ENCODE peak calls at places on chromosomes 13 and 19, in nine cellular contexts. One of them, this sample, is unnamed.

GRCh38 chr13:94112227-94112626 is 367.3 kb downstream of the DCT start:
- DNase-seq in breast epithelium: no peak
- DNase-seq in PC-9: no peak
- DNase-seq in Caco-2: no peak
- DNase-seq in AG10803: peak
- DNase-seq in ascending aorta: no peak
- DNase-seq in astrocyte of the cerebellum: peak
- DNase-seq in NB4: no peak
- DNase-seq in AG09309: peak
- DNase-seq in this sample: no peak

GRCh38 chr13:20709369-20709768 is 5.9 kb downstream of the IL17D start:
- DNase-seq in ascending aorta: no peak
- DNase-seq in AG10803: no peak
- DNase-seq in AG09309: no peak
- DNase-seq in PC-9: no peak
- DNase-seq in breast epithelium: no peak
- DNase-seq in NB4: no peak
- DNase-seq in Caco-2: no peak
- DNase-seq in astrocyte of the cerebellum: no peak
- DNase-seq in this sample: no peak

GRCh38 chr13:49248433-49249002 is 793 bp downstream of the CDADC1 start:
- DNase-seq in Caco-2: peak
- DNase-seq in AG09309: no peak
- DNase-seq in PC-9: peak
- DNase-seq in AG10803: peak
- DNase-seq in breast epithelium: no peak
- DNase-seq in NB4: no peak
- DNase-seq in ascending aorta: no peak
- DNase-seq in astrocyte of the cerebellum: peak
- DNase-seq in this sample: no peak

GRCh38 chr19:16070366-16070990 is 5.8 kb upstream of the TPM4 start:
- DNase-seq in breast epithelium: peak
- DNase-seq in AG09309: no peak
- DNase-seq in Caco-2: no peak
- DNase-seq in NB4: peak
- DNase-seq in AG10803: no peak
- DNase-seq in astrocyte of the cerebellum: no peak
- DNase-seq in PC-9: peak
- DNase-seq in ascending aorta: peak
- DNase-seq in this sample: peak

GRCh38 chr13:31846984-31847752 is 107.8 kb downstream of the RXFP2 start:
- DNase-seq in Caco-2: no peak
- DNase-seq in breast epithelium: no peak
- DNase-seq in ascending aorta: no peak
- DNase-seq in AG09309: no peak
- DNase-seq in PC-9: no peak
- DNase-seq in AG10803: no peak
- DNase-seq in NB4: no peak
- DNase-seq in astrocyte of the cerebellum: no peak
- DNase-seq in this sample: no peak

GRCh38 chr19:40523322-40524047 is 53.2 kb upstream of the SHKBP1 start:
- DNase-seq in Caco-2: peak
- DNase-seq in AG10803: peak
- DNase-seq in PC-9: peak
- DNase-seq in breast epithelium: no peak
- DNase-seq in NB4: peak
- DNase-seq in astrocyte of the cerebellum: no peak
- DNase-seq in AG09309: peak
- DNase-seq in ascending aorta: no peak
- DNase-seq in this sample: peak

GRCh38 chr13:105773887-105774538 is 761.4 kb downstream of the EFNB2 start:
- DNase-seq in AG09309: no peak
- DNase-seq in ascending aorta: no peak
- DNase-seq in breast epithelium: no peak
- DNase-seq in astrocyte of the cerebellum: peak
- DNase-seq in NB4: no peak
- DNase-seq in AG10803: no peak
- DNase-seq in Caco-2: peak
- DNase-seq in PC-9: peak
- DNase-seq in this sample: no peak

GRCh38 chr19:53432088-53432661 is 391 bp downstream of the ZNF761 start:
- DNase-seq in PC-9: no peak
- DNase-seq in ascending aorta: no peak
- DNase-seq in astrocyte of the cerebellum: no peak
- DNase-seq in Caco-2: peak
- DNase-seq in AG10803: peak
- DNase-seq in AG09309: no peak
- DNase-seq in NB4: peak
- DNase-seq in breast epithelium: no peak
- DNase-seq in this sample: no peak

GRCh38 chr13:40087021-40088002 is 431.9 kb downstream of the COG6 start:
- DNase-seq in NB4: no peak
- DNase-seq in breast epithelium: no peak
- DNase-seq in PC-9: no peak
- DNase-seq in Caco-2: peak
- DNase-seq in AG10803: no peak
- DNase-seq in ascending aorta: no peak
- DNase-seq in AG09309: no peak
- DNase-seq in astrocyte of the cerebellum: no peak
- DNase-seq in this sample: no peak

GRCh38 chr13:113441661-113442060 is 11.6 kb downstream of the ADPRHL1 start:
- DNase-seq in breast epithelium: peak
- DNase-seq in AG09309: no peak
- DNase-seq in Caco-2: no peak
- DNase-seq in astrocyte of the cerebellum: no peak
- DNase-seq in PC-9: no peak
- DNase-seq in ascending aorta: no peak
- DNase-seq in AG10803: no peak
- DNase-seq in NB4: no peak
- DNase-seq in this sample: no peak

GRCh38 chr13:99356216-99357089 is 49.3 kb upstream of the GPR183 start:
- DNase-seq in astrocyte of the cerebellum: peak
- DNase-seq in ascending aorta: no peak
- DNase-seq in Caco-2: no peak
- DNase-seq in PC-9: no peak
- DNase-seq in breast epithelium: no peak
- DNase-seq in AG10803: peak
- DNase-seq in AG09309: peak
- DNase-seq in NB4: no peak
- DNase-seq in this sample: no peak

GRCh38 chr13:50215389-50215788 is 200.1 kb downstream of the KCNRG start:
- DNase-seq in breast epithelium: no peak
- DNase-seq in ascending aorta: no peak
- DNase-seq in AG10803: peak
- DNase-seq in astrocyte of the cerebellum: no peak
- DNase-seq in PC-9: no peak
- DNase-seq in AG09309: no peak
- DNase-seq in NB4: no peak
- DNase-seq in Caco-2: no peak
- DNase-seq in this sample: no peak

GRCh38 chr19:49182848-49183375 is 25.3 kb downstream of the TRPM4 start:
- DNase-seq in AG10803: no peak
- DNase-seq in Caco-2: no peak
- DNase-seq in ascending aorta: no peak
- DNase-seq in astrocyte of the cerebellum: no peak
- DNase-seq in breast epithelium: no peak
- DNase-seq in PC-9: no peak
- DNase-seq in AG09309: no peak
- DNase-seq in NB4: no peak
- DNase-seq in this sample: no peak

GRCh38 chr13:93416943-93417342 is 190.3 kb downstream of the GPC6 start:
- DNase-seq in astrocyte of the cerebellum: no peak
- DNase-seq in NB4: no peak
- DNase-seq in Caco-2: no peak
- DNase-seq in breast epithelium: no peak
- DNase-seq in AG10803: no peak
- DNase-seq in AG09309: no peak
- DNase-seq in PC-9: no peak
- DNase-seq in ascending aorta: no peak
- DNase-seq in this sample: no peak

GRCh38 chr19:11422163-11423068 is 3.3 kb upstream of the RGL3 start:
- DNase-seq in ascending aorta: peak
- DNase-seq in NB4: peak
- DNase-seq in AG09309: no peak
- DNase-seq in Caco-2: no peak
- DNase-seq in PC-9: peak
- DNase-seq in breast epithelium: peak
- DNase-seq in AG10803: peak
- DNase-seq in astrocyte of the cerebellum: no peak
- DNase-seq in this sample: peak

GRCh38 chr13:80973721-80974120 is 632.8 kb upstream of the SPRY2 start:
- DNase-seq in breast epithelium: no peak
- DNase-seq in AG10803: no peak
- DNase-seq in ascending aorta: no peak
- DNase-seq in PC-9: no peak
- DNase-seq in Caco-2: no peak
- DNase-seq in astrocyte of the cerebellum: no peak
- DNase-seq in AG09309: no peak
- DNase-seq in NB4: no peak
- DNase-seq in this sample: no peak

GRCh38 chr13:24719139-24719538 is 38.9 kb downstream of the ATP12A start:
- DNase-seq in AG10803: no peak
- DNase-seq in PC-9: no peak
- DNase-seq in astrocyte of the cerebellum: no peak
- DNase-seq in breast epithelium: no peak
- DNase-seq in AG09309: no peak
- DNase-seq in Caco-2: no peak
- DNase-seq in ascending aorta: no peak
- DNase-seq in NB4: no peak
- DNase-seq in this sample: no peak

GRCh38 chr13:44735806-44736205 is 159.7 kb upstream of the TSC22D1 start:
- DNase-seq in PC-9: no peak
- DNase-seq in ascending aorta: no peak
- DNase-seq in AG10803: no peak
- DNase-seq in Caco-2: no peak
- DNase-seq in AG09309: no peak
- DNase-seq in astrocyte of the cerebellum: no peak
- DNase-seq in breast epithelium: no peak
- DNase-seq in NB4: no peak
- DNase-seq in this sample: no peak

GRCh38 chr13:73169971-73170370 is 111.2 kb downstream of the KLF5 start:
- DNase-seq in ascending aorta: no peak
- DNase-seq in PC-9: no peak
- DNase-seq in NB4: no peak
- DNase-seq in AG10803: no peak
- DNase-seq in astrocyte of the cerebellum: no peak
- DNase-seq in breast epithelium: no peak
- DNase-seq in AG09309: no peak
- DNase-seq in Caco-2: no peak
- DNase-seq in this sample: no peak

GRCh38 chr13:73171242-73171641 is 112.4 kb downstream of the KLF5 start:
- DNase-seq in PC-9: no peak
- DNase-seq in AG10803: no peak
- DNase-seq in AG09309: no peak
- DNase-seq in ascending aorta: no peak
- DNase-seq in breast epithelium: no peak
- DNase-seq in Caco-2: peak
- DNase-seq in astrocyte of the cerebellum: no peak
- DNase-seq in NB4: no peak
- DNase-seq in this sample: no peak

GRCh38 chr13:73173160-73173905 is 114.5 kb downstream of the KLF5 start:
- DNase-seq in breast epithelium: no peak
- DNase-seq in AG10803: no peak
- DNase-seq in PC-9: no peak
- DNase-seq in AG09309: no peak
- DNase-seq in astrocyte of the cerebellum: no peak
- DNase-seq in NB4: no peak
- DNase-seq in Caco-2: peak
- DNase-seq in ascending aorta: no peak
- DNase-seq in this sample: no peak

GRCh38 chr13:73174521-73175010 is 115.8 kb downstream of the KLF5 start:
- DNase-seq in Caco-2: no peak
- DNase-seq in astrocyte of the cerebellum: no peak
- DNase-seq in NB4: no peak
- DNase-seq in ascending aorta: no peak
- DNase-seq in AG10803: no peak
- DNase-seq in AG09309: no peak
- DNase-seq in PC-9: no peak
- DNase-seq in breast epithelium: no peak
- DNase-seq in this sample: no peak

DNA sequence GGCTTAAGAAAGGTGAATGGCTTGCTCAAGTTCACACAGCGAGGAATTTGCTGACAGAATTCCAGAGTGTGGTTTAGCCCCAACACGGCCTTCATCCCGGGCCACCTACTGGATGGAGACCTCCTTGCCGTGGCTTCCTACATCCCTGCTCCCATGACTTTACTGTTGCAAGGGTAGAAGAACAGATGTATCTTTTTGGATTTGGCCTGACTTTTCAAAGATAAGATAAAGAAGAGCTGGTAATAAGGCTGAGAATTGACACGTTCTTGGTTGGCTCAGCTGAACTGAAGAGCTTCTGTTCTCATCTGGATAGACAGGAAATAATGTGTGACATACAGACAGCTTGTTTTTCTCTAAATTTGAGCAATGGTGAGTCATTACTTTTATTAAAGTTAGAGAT is 113.1 kb downstream of the KLF5 start:
- DNase-seq in astrocyte of the cerebellum: no peak
- DNase-seq in PC-9: no peak
- DNase-seq in AG10803: no peak
- DNase-seq in Caco-2: peak
- DNase-seq in AG09309: no peak
- DNase-seq in ascending aorta: no peak
- DNase-seq in breast epithelium: no peak
- DNase-seq in NB4: no peak
- DNase-seq in this sample: no peak
- TF ChIP-seq CTCF in astrocyte of the cerebellum: no peak
- TF ChIP-seq CTCF in PC-9: no peak
- TF ChIP-seq CTCF in AG10803: no peak
- TF ChIP-seq CTCF in Caco-2: peak
- TF ChIP-seq CTCF in AG09309: peak
- TF ChIP-seq CTCF in ascending aorta: no peak
- TF ChIP-seq CTCF in breast epithelium: no peak
- TF ChIP-seq CTCF in NB4: no peak
- TF ChIP-seq CTCF in this sample: no peak

GRCh38 chr13:95604534-95604915 is 40.0 kb downstream of the DZIP1 start:
- DNase-seq in AG10803: no peak
- DNase-seq in AG09309: no peak
- DNase-seq in ascending aorta: no peak
- DNase-seq in NB4: no peak
- DNase-seq in astrocyte of the cerebellum: no peak
- DNase-seq in Caco-2: no peak
- DNase-seq in PC-9: no peak
- DNase-seq in breast epithelium: no peak
- DNase-seq in this sample: no peak
- H3K4me3 ChIP-seq in AG10803: no peak
- H3K4me3 ChIP-seq in AG09309: no peak
- H3K4me3 ChIP-seq in ascending aorta: no peak
- H3K4me3 ChIP-seq in NB4: no peak
- H3K4me3 ChIP-seq in astrocyte of the cerebellum: no peak
- H3K4me3 ChIP-seq in Caco-2: no peak
- H3K4me3 ChIP-seq in PC-9: no peak
- H3K4me3 ChIP-seq in breast epithelium: no peak
- H3K4me3 ChIP-seq in this sample: no peak

GRCh38 chr19:18419699-18420460 is 682 bp downstream of the SSBP4 start:
- DNase-seq in astrocyte of the cerebellum: no peak
- DNase-seq in AG10803: no peak
- DNase-seq in PC-9: no peak
- DNase-seq in NB4: peak
- DNase-seq in ascending aorta: no peak
- DNase-seq in breast epithelium: no peak
- DNase-seq in Caco-2: peak
- DNase-seq in AG09309: no peak
- DNase-seq in this sample: no peak
- TF ChIP-seq CTCF in astrocyte of the cerebellum: no peak
- TF ChIP-seq CTCF in AG10803: no peak
- TF ChIP-seq CTCF in PC-9: no peak
- TF ChIP-seq CTCF in NB4: no peak
- TF ChIP-seq CTCF in ascending aorta: no peak
- TF ChIP-seq CTCF in breast epithelium: no peak
- TF ChIP-seq CTCF in Caco-2: no peak
- TF ChIP-seq CTCF in AG09309: no peak
- TF ChIP-seq CTCF in this sample: no peak

GRCh38 chr19:5850189-5850588 is 1.1 kb downstream of the FUT3 start:
- DNase-seq in AG10803: no peak
- DNase-seq in astrocyte of the cerebellum: no peak
- DNase-seq in Caco-2: no peak
- DNase-seq in AG09309: no peak
- DNase-seq in PC-9: peak
- DNase-seq in NB4: no peak
- DNase-seq in breast epithelium: no peak
- DNase-seq in ascending aorta: no peak
- DNase-seq in this sample: no peak
- H3K4me3 ChIP-seq in AG10803: no peak
- H3K4me3 ChIP-seq in astrocyte of the cerebellum: no peak
- H3K4me3 ChIP-seq in Caco-2: no peak
- H3K4me3 ChIP-seq in AG09309: no peak
- H3K4me3 ChIP-seq in PC-9: peak
- H3K4me3 ChIP-seq in NB4: no peak
- H3K4me3 ChIP-seq in breast epithelium: no peak
- H3K4me3 ChIP-seq in ascending aorta: no peak
- H3K4me3 ChIP-seq in this sample: no peak

This sample was measured in GM12864.